ENCODE peak calls at places on chromosomes 11 and 22, in six cellular contexts. G is endothelial cell of umbilical vein, R is colonic mucosa, Q is neural progenitor cell, V is lower lobe of right lung, S is retinal pigment epithelial cell. O is an unnamed sample.

GRCh38 chr11:106656646-106657045 is 361.6 kb downstream of the GUCY1A2 start:
- DNase-seq in R (no peak), Q (no peak), S (no peak), V (no peak), G (no peak), O (no peak)

GRCh38 chr11:70448983-70449567 is 50.7 kb downstream of the CTTN start:
- DNase-seq in G (no peak), S (no peak), R (no peak), Q (no peak), V (no peak), O (no peak)

GRCh38 chr11:92246637-92247036 is 22.0 kb downstream of the FAT3 start:
- DNase-seq in G (no peak), S (no peak), Q (no peak), V (no peak), R (no peak), O (no peak)

GRCh38 chr11:114279778-114280532 is 16.2 kb upstream of the NNMT start:
- DNase-seq in R (no peak), G (peak), Q (no peak), V (no peak), S (no peak), O (no peak)

GRCh38 chr11:64720167-64720566 is 2.8 kb downstream of the NRXN2 start:
- DNase-seq in V (no peak), S (no peak), R (no peak), Q (no peak), G (no peak), O (no peak)

GRCh38 chr22:30605449-30606110 is 1.4 kb upstream of the TCN2 start:
- DNase-seq in Q (peak), V (peak), R (peak), G (peak), S (no peak), O (no peak)

GRCh38 chr22:46561435-46561905 is 24.1 kb upstream of the CELSR1 start:
- DNase-seq in S (no peak), V (peak), Q (peak), R (no peak), G (no peak), O (no peak)

GRCh38 chr22:44272330-44272729 is 40.4 kb downstream of the SHISAL1 start:
- DNase-seq in G (no peak), R (no peak), S (no peak), Q (no peak), V (no peak), O (no peak)

GRCh38 chr11:111531687-111532364 is 8.7 kb upstream of the LAYN start:
- DNase-seq in G (no peak), Q (no peak), R (no peak), V (no peak), S (no peak), O (peak)

GRCh38 chr11:16191852-16192240 is 164.5 kb downstream of the SOX6 start:
- DNase-seq in Q (no peak), G (no peak), R (no peak), V (no peak), S (no peak), O (no peak)

GRCh38 chr22:42686756-42687491 is 33.7 kb downstream of the A4GALT start:
- DNase-seq in Q (no peak), S (no peak), G (no peak), V (no peak), R (no peak), O (no peak)

GRCh38 chr11:13535819-13536218 is 40.0 kb upstream of the PTH start:
- DNase-seq in R (no peak), G (no peak), S (no peak), Q (peak), V (no peak), O (no peak)
- TF ChIP-seq CTCF in R (no peak), G (no peak), S (no peak), Q (peak), V (no peak), O (no peak)

DNA sequence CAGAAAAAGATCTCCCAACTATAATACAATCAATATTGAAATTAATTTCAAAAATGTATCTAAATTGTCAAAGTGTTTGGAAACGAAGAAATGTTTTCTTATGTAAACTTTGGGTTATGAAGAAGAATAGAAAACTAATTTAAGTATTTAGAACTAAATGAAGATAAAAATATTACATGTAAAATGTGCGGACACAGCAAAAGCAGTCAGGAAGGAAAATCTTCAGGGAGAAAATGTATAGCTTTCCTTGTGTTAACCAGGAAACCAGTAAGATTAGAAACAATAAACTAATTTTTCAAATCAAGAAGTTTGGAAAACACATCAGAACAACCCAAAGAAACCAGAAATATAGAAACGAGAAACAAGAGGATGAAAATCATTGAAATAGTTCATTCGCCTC is 466.5 kb downstream of the BRD1 start:
- DNase-seq in R (no peak), V (no peak), Q (no peak), S (no peak), G (no peak), O (no peak)
- H3K4me3 ChIP-seq in R (no peak), V (no peak), Q (no peak), S (no peak), G (no peak), O (no peak)

GRCh38 chr11:102534261-102534872 is 3.8 kb upstream of the MMP7 start:
- DNase-seq in R (no peak), Q (no peak), S (no peak), V (no peak), G (no peak), O (no peak)
- TF ChIP-seq CTCF in R (no peak), Q (no peak), S (peak), V (no peak), G (no peak), O (no peak)

GRCh38 chr11:129143335-129143734 is 48.8 kb downstream of the ARHGAP32 start:
- DNase-seq in S (peak), V (peak), R (peak), Q (no peak), G (peak), O (peak)
- H3K4me3 ChIP-seq in S (peak), V (no peak), R (no peak), Q (no peak), G (no peak), O (peak)

O was measured in AG04449.